ENCODE peak calls at places on chromosomes 12 and 14, in six cellular contexts. O is body of pancreas, M is fibroblast of pulmonary artery, T is IMR-90, C is mucosa of descending colon, R is heart left ventricle. G is an unnamed sample.

GRCh38 chr12:64528616-64529015 is 76.7 kb downstream of the TBK1 start:
- DNase-seq in O (no peak), M (no peak), T (peak; percentile 20), C (no peak), R (no peak), G (no peak)

GRCh38 chr14:37246427-37246829 is 48.7 kb downstream of the MIPOL1 start:
- DNase-seq in O (no peak), M (peak; percentile 75), T (peak; percentile 63), C (no peak), R (no peak), G (peak; percentile 70)

GRCh38 chr12:59459966-59460365 is 135.9 kb upstream of the SLC16A7 start:
- DNase-seq in O (no peak), M (peak; percentile 40), T (peak; percentile 28), C (no peak), R (no peak), G (no peak)

GRCh38 chr14:91406982-91407381 is 10.6 kb downstream of the CCDC88C start:
- DNase-seq in O (no peak), M (no peak), T (no peak), C (no peak), R (no peak), G (no peak)

GRCh38 chr14:97065305-97066067 is 268.3 kb downstream of the VRK1 start:
- DNase-seq in O (no peak), M (no peak), T (no peak), C (no peak), R (no peak), G (no peak)

GRCh38 chr12:31002999-31003398 is 70.7 kb upstream of the DDX11 start:
- DNase-seq in O (no peak), M (no peak), T (peak; percentile 35), C (no peak), R (no peak), G (no peak)

GRCh38 chr14:61769893-61770292 is 7.7 kb downstream of the SNAPC1 start:
- DNase-seq in O (no peak), M (no peak), T (no peak), C (no peak), R (no peak), G (no peak)

GRCh38 chr14:58071341-58071740 is 80.7 kb downstream of the ARMH4 start:
- DNase-seq in O (no peak), M (peak; percentile 31), T (no peak), C (no peak), R (no peak), G (no peak)

GRCh38 chr12:78157199-78157598 is 326.5 kb downstream of the NAV3 start:
- DNase-seq in O (no peak), M (no peak), T (no peak), C (no peak), R (no peak), G (no peak)

GRCh38 chr12:40752011-40752410 is 59.8 kb downstream of the CNTN1 start:
- DNase-seq in O (no peak), M (no peak), T (no peak), C (no peak), R (no peak), G (no peak)

GRCh38 chr12:83365317-83365716 is 678.6 kb downstream of the TMTC2 start:
- DNase-seq in O (no peak), M (no peak), T (no peak), C (no peak), R (no peak), G (no peak)

GRCh38 chr12:14417717-14418116 is 52.2 kb downstream of the ATF7IP start:
- DNase-seq in O (peak; percentile 86), M (peak; percentile 94), T (peak; percentile 92), C (peak; percentile 62), R (peak; percentile 83), G (peak; percentile 66)

GRCh38 chr12:810635-811415 is 58.4 kb downstream of the WNK1 start:
- DNase-seq in O (no peak), M (no peak), T (peak; percentile 23), C (no peak), R (no peak), G (no peak)

GRCh38 chr12:3348055-3348454 is 142.9 kb upstream of the PRMT8 start:
- DNase-seq in O (no peak), M (no peak), T (no peak), C (no peak), R (no peak), G (no peak)

GRCh38 chr14:98798099-98798498 is 473.9 kb downstream of the BCL11B start:
- DNase-seq in O (peak; percentile 14), M (no peak), T (no peak), C (no peak), R (no peak), G (peak; percentile 68)

GRCh38 chr14:71555654-71556559 is 376.3 kb upstream of the RGS6 start:
- DNase-seq in O (no peak), M (peak; percentile 54), T (peak; percentile 43), C (no peak), R (no peak), G (no peak)

GRCh38 chr12:75964150-75964549 is 67.4 kb downstream of the PHLDA1 start:
- DNase-seq in O (peak; percentile 60), M (no peak), T (no peak), C (no peak), R (no peak), G (no peak)

GRCh38 chr14:37060496-37061260 is 111.7 kb downstream of the SLC25A21 start:
- DNase-seq in O (peak; percentile 32), M (no peak), T (no peak), C (no peak), R (no peak), G (peak; percentile 87)

GRCh38 chr12:108633081-108633533 is 587 bp downstream of the SELPLG start:
- DNase-seq in O (no peak), M (no peak), T (no peak), C (no peak), R (no peak), G (no peak)

GRCh38 chr12:944201-944600 is 5.3 kb downstream of the RAD52 start:
- DNase-seq in O (no peak), M (no peak), T (no peak), C (no peak), R (no peak), G (no peak)

DNA sequence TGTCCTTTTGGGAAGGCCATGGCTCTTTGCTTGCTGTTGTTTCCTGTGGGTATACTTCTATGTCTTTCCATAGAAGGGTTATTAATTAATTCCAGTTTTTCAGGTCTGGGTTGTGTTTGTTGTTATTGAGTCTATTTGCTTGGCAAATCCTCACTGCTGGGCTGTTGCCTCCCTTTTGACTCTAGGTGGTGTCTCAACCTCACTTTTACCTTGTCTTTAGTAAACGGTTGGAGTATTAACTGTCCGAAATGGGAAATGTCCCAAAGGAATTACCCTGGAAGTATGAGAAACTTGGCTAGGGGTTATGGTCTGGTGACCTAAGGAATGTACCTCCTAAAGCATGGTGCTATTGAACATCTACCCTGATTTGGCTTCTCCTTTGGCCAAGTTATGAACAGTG is 16.7 kb downstream of the PRH1 start:
- DNase-seq in O (no peak), M (peak; percentile 7), T (no peak), C (no peak), R (no peak), G (peak; percentile 85)
- TF ChIP-seq CTCF in O (peak; percentile 16), M (no peak), T (no peak), C (no peak), R (no peak), G (peak; percentile 80)

GRCh38 chr12:115489253-115489652 is 788.2 kb downstream of the MED13L start:
- DNase-seq in O (no peak), M (no peak), T (no peak), C (no peak), R (peak; percentile 34), G (no peak)

GRCh38 chr12:115481141-115481540 is 796.4 kb downstream of the MED13L start:
- DNase-seq in O (no peak), M (peak; percentile 11), T (peak; percentile 8), C (no peak), R (no peak), G (no peak)

GRCh38 chr12:115491851-115492250 is 785.6 kb downstream of the MED13L start:
- DNase-seq in O (no peak), M (no peak), T (no peak), C (no peak), R (no peak), G (peak; percentile 79)

GRCh38 chr12:115485503-115485902 is 792.0 kb downstream of the MED13L start:
- DNase-seq in O (no peak), M (no peak), T (no peak), C (no peak), R (no peak), G (no peak)

GRCh38 chr12:115485967-115486366 is 791.5 kb downstream of the MED13L start:
- DNase-seq in O (no peak), M (no peak), T (no peak), C (no peak), R (no peak), G (no peak)
- H3K4me3 ChIP-seq in O (no peak overlapping the region), M (no peak overlapping the region), T (no peak overlapping the region), C (no peak overlapping the region), R (no peak overlapping the region), G (no peak overlapping the region)

GRCh38 chr12:127813147-127813546 is 453.8 kb upstream of the TMEM132C start:
- DNase-seq in O (no peak), M (no peak), T (no peak), C (no peak), R (no peak), G (no peak)

GRCh38 chr12:127809236-127809635 is 457.7 kb upstream of the TMEM132C start:
- DNase-seq in O (peak; percentile 10), M (peak; percentile 54), T (no peak), C (no peak), R (no peak), G (no peak)

GRCh38 chr12:127811988-127812387 is 455.0 kb upstream of the TMEM132C start:
- DNase-seq in O (no peak), M (peak; percentile 9), T (no peak), C (no peak), R (peak; percentile 61), G (no peak)

DNA sequence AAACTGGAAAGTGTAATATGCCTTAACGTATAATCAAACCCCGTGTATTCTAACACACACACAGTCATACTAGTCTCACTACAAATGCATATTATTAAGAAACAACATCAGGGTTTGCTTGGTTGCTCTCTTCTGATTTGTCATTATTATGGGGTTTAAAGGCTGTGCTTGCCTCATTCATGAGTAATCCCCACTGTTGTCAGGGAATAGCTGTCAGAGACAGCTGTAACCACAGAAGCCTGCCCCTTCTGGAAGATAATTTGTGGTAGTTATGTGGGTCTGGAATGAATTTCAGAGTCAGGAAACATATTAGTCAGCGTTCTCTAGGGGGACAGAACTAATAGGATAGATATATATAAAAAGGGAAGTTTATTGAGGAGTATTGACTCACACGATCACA is 456.9 kb upstream of the TMEM132C start:
- DNase-seq in O (no peak), M (peak; percentile 63), T (no peak), C (no peak), R (no peak), G (no peak)
- TF ChIP-seq CTCF in O (no peak), M (no peak), T (no peak), C (no peak), R (no peak), G (no peak)

GRCh38 chr12:126189856-126190255 is 1124.6 kb downstream of the AACS start:
- DNase-seq in O (peak; percentile 52), M (no peak), T (no peak), C (no peak), R (no peak), G (no peak)

GRCh38 chr12:126193190-126193589 is 1128.0 kb downstream of the AACS start:
- DNase-seq in O (no peak), M (no peak), T (no peak), C (no peak), R (no peak), G (no peak)

GRCh38 chr12:126196263-126196662 is 1131.0 kb downstream of the AACS start:
- DNase-seq in O (no peak), M (no peak), T (no peak), C (no peak), R (no peak), G (no peak)

GRCh38 chr12:126191037-126191891 is 1126.0 kb downstream of the AACS start:
- DNase-seq in O (peak; percentile 86), M (peak; percentile 9), T (no peak), C (no peak), R (no peak), G (no peak)

GRCh38 chr12:126191949-126192348 is 1126.7 kb downstream of the AACS start:
- DNase-seq in O (peak; percentile 21), M (no peak), T (no peak), C (no peak), R (no peak), G (no peak)
- H3K4me3 ChIP-seq in O (peak overlapping the region; percentile 23), M (no peak overlapping the region), T (no peak overlapping the region), C (no peak overlapping the region), R (no peak overlapping the region), G (no peak overlapping the region)